ENCODE peak calls at places on chromosomes 12 and 14, in five cellular contexts. One of them, this sample, is unnamed.

GRCh38 chr14:49250517-49250916 is 335.7 kb downstream of the RPS29 start:
- DNase-seq in stimulated activated CD4-positive, alpha-beta T cell treated with anti-CD3 and anti-CD28 coated beads, Interleukin-1b, Interleukin-23, amount 100 ng/mL, for 1 hour: no peak
- DNase-seq in A172: no peak
- DNase-seq in activated CD8-positive, alpha-beta memory T cell treated with anti-CD3 and anti-CD28 coated beads for 48 hours: no peak
- DNase-seq in iris pigment epithelial cell: no peak
- DNase-seq in this sample: no peak

GRCh38 chr12:118498171-118498570 is 121.8 kb downstream of the SUDS3 start:
- DNase-seq in stimulated activated CD4-positive, alpha-beta T cell treated with anti-CD3 and anti-CD28 coated beads, Interleukin-1b, Interleukin-23, amount 100 ng/mL, for 1 hour: no peak
- DNase-seq in A172: no peak
- DNase-seq in activated CD8-positive, alpha-beta memory T cell treated with anti-CD3 and anti-CD28 coated beads for 48 hours: no peak
- DNase-seq in iris pigment epithelial cell: peak; percentile 41
- DNase-seq in this sample: no peak

GRCh38 chr14:50559990-50560928 is at the start of gene ATL1:
- DNase-seq in stimulated activated CD4-positive, alpha-beta T cell treated with anti-CD3 and anti-CD28 coated beads, Interleukin-1b, Interleukin-23, amount 100 ng/mL, for 1 hour: no peak
- DNase-seq in A172: peak; percentile 51
- DNase-seq in activated CD8-positive, alpha-beta memory T cell treated with anti-CD3 and anti-CD28 coated beads for 48 hours: peak; percentile 20
- DNase-seq in iris pigment epithelial cell: peak; percentile 79
- DNase-seq in this sample: peak; percentile 52

GRCh38 chr12:47943492-47944359 is 19.7 kb upstream of the TMEM106C start:
- DNase-seq in stimulated activated CD4-positive, alpha-beta T cell treated with anti-CD3 and anti-CD28 coated beads, Interleukin-1b, Interleukin-23, amount 100 ng/mL, for 1 hour: no peak
- DNase-seq in A172: no peak
- DNase-seq in activated CD8-positive, alpha-beta memory T cell treated with anti-CD3 and anti-CD28 coated beads for 48 hours: no peak
- DNase-seq in iris pigment epithelial cell: no peak
- DNase-seq in this sample: no peak

GRCh38 chr14:32201816-32202467 is at the start of gene RNU6-7:
- DNase-seq in stimulated activated CD4-positive, alpha-beta T cell treated with anti-CD3 and anti-CD28 coated beads, Interleukin-1b, Interleukin-23, amount 100 ng/mL, for 1 hour: no peak
- DNase-seq in A172: no peak
- DNase-seq in activated CD8-positive, alpha-beta memory T cell treated with anti-CD3 and anti-CD28 coated beads for 48 hours: no peak
- DNase-seq in iris pigment epithelial cell: no peak
- DNase-seq in this sample: no peak

GRCh38 chr12:92930421-92930820 is 1.3 kb upstream of the EEA1 start:
- DNase-seq in stimulated activated CD4-positive, alpha-beta T cell treated with anti-CD3 and anti-CD28 coated beads, Interleukin-1b, Interleukin-23, amount 100 ng/mL, for 1 hour: no peak
- DNase-seq in A172: no peak
- DNase-seq in activated CD8-positive, alpha-beta memory T cell treated with anti-CD3 and anti-CD28 coated beads for 48 hours: no peak
- DNase-seq in iris pigment epithelial cell: peak; percentile 8
- DNase-seq in this sample: no peak

GRCh38 chr14:33799705-33800269 is 151.1 kb downstream of the EGLN3 start:
- DNase-seq in stimulated activated CD4-positive, alpha-beta T cell treated with anti-CD3 and anti-CD28 coated beads, Interleukin-1b, Interleukin-23, amount 100 ng/mL, for 1 hour: no peak
- DNase-seq in A172: no peak
- DNase-seq in activated CD8-positive, alpha-beta memory T cell treated with anti-CD3 and anti-CD28 coated beads for 48 hours: no peak
- DNase-seq in iris pigment epithelial cell: peak; percentile 13
- DNase-seq in this sample: no peak

GRCh38 chr12:52372216-52373154 is 5.2 kb upstream of the KRT85 start:
- DNase-seq in stimulated activated CD4-positive, alpha-beta T cell treated with anti-CD3 and anti-CD28 coated beads, Interleukin-1b, Interleukin-23, amount 100 ng/mL, for 1 hour: peak; percentile 8
- DNase-seq in A172: peak; percentile 78
- DNase-seq in activated CD8-positive, alpha-beta memory T cell treated with anti-CD3 and anti-CD28 coated beads for 48 hours: no peak
- DNase-seq in iris pigment epithelial cell: peak; percentile 86
- DNase-seq in this sample: peak; percentile 84

GRCh38 chr12:15987696-15988095 is 76.6 kb downstream of the DERA start:
- DNase-seq in stimulated activated CD4-positive, alpha-beta T cell treated with anti-CD3 and anti-CD28 coated beads, Interleukin-1b, Interleukin-23, amount 100 ng/mL, for 1 hour: no peak
- DNase-seq in A172: no peak
- DNase-seq in activated CD8-positive, alpha-beta memory T cell treated with anti-CD3 and anti-CD28 coated beads for 48 hours: no peak
- DNase-seq in iris pigment epithelial cell: no peak
- DNase-seq in this sample: no peak

GRCh38 chr14:74988993-74989392 is 13.7 kb upstream of the EIF2B2 start:
- DNase-seq in stimulated activated CD4-positive, alpha-beta T cell treated with anti-CD3 and anti-CD28 coated beads, Interleukin-1b, Interleukin-23, amount 100 ng/mL, for 1 hour: no peak
- DNase-seq in A172: no peak
- DNase-seq in activated CD8-positive, alpha-beta memory T cell treated with anti-CD3 and anti-CD28 coated beads for 48 hours: no peak
- DNase-seq in iris pigment epithelial cell: no peak
- DNase-seq in this sample: no peak

GRCh38 chr14:51386983-51387730 is 147.1 kb downstream of the TMX1 start:
- DNase-seq in stimulated activated CD4-positive, alpha-beta T cell treated with anti-CD3 and anti-CD28 coated beads, Interleukin-1b, Interleukin-23, amount 100 ng/mL, for 1 hour: no peak
- DNase-seq in A172: no peak
- DNase-seq in activated CD8-positive, alpha-beta memory T cell treated with anti-CD3 and anti-CD28 coated beads for 48 hours: no peak
- DNase-seq in iris pigment epithelial cell: no peak
- DNase-seq in this sample: no peak

GRCh38 chr14:46352876-46353275 is 298.7 kb downstream of the RPL10L start:
- DNase-seq in stimulated activated CD4-positive, alpha-beta T cell treated with anti-CD3 and anti-CD28 coated beads, Interleukin-1b, Interleukin-23, amount 100 ng/mL, for 1 hour: no peak
- DNase-seq in A172: no peak
- DNase-seq in activated CD8-positive, alpha-beta memory T cell treated with anti-CD3 and anti-CD28 coated beads for 48 hours: no peak
- DNase-seq in iris pigment epithelial cell: no peak
- DNase-seq in this sample: no peak

GRCh38 chr12:57590892-57591566 is at the start of gene PIP4K2C:
- DNase-seq in stimulated activated CD4-positive, alpha-beta T cell treated with anti-CD3 and anti-CD28 coated beads, Interleukin-1b, Interleukin-23, amount 100 ng/mL, for 1 hour: peak; percentile 44
- DNase-seq in A172: peak; percentile 62
- DNase-seq in activated CD8-positive, alpha-beta memory T cell treated with anti-CD3 and anti-CD28 coated beads for 48 hours: peak; percentile 60
- DNase-seq in iris pigment epithelial cell: peak; percentile 36
- DNase-seq in this sample: peak; percentile 87

GRCh38 chr14:77088645-77089044 is 9.4 kb upstream of the CIPC start:
- DNase-seq in stimulated activated CD4-positive, alpha-beta T cell treated with anti-CD3 and anti-CD28 coated beads, Interleukin-1b, Interleukin-23, amount 100 ng/mL, for 1 hour: no peak
- DNase-seq in A172: no peak
- DNase-seq in activated CD8-positive, alpha-beta memory T cell treated with anti-CD3 and anti-CD28 coated beads for 48 hours: no peak
- DNase-seq in iris pigment epithelial cell: no peak
- DNase-seq in this sample: no peak

GRCh38 chr12:27635349-27635972 is 60.8 kb upstream of the REP15 start:
- DNase-seq in stimulated activated CD4-positive, alpha-beta T cell treated with anti-CD3 and anti-CD28 coated beads, Interleukin-1b, Interleukin-23, amount 100 ng/mL, for 1 hour: no peak
- DNase-seq in A172: peak; percentile 61
- DNase-seq in activated CD8-positive, alpha-beta memory T cell treated with anti-CD3 and anti-CD28 coated beads for 48 hours: no peak
- DNase-seq in iris pigment epithelial cell: peak; percentile 67
- DNase-seq in this sample: peak; percentile 8

GRCh38 chr14:33629721-33630287 is 321.1 kb downstream of the EGLN3 start:
- DNase-seq in stimulated activated CD4-positive, alpha-beta T cell treated with anti-CD3 and anti-CD28 coated beads, Interleukin-1b, Interleukin-23, amount 100 ng/mL, for 1 hour: no peak
- DNase-seq in A172: no peak
- DNase-seq in activated CD8-positive, alpha-beta memory T cell treated with anti-CD3 and anti-CD28 coated beads for 48 hours: no peak
- DNase-seq in iris pigment epithelial cell: no peak
- DNase-seq in this sample: no peak

GRCh38 chr12:1698638-1699214 is 7.9 kb downstream of the ADIPOR2 start:
- DNase-seq in stimulated activated CD4-positive, alpha-beta T cell treated with anti-CD3 and anti-CD28 coated beads, Interleukin-1b, Interleukin-23, amount 100 ng/mL, for 1 hour: no peak
- DNase-seq in A172: no peak
- DNase-seq in activated CD8-positive, alpha-beta memory T cell treated with anti-CD3 and anti-CD28 coated beads for 48 hours: no peak
- DNase-seq in iris pigment epithelial cell: no peak
- DNase-seq in this sample: no peak

GRCh38 chr12:124866195-124866882 is 2.7 kb upstream of the SCARB1 start:
- DNase-seq in stimulated activated CD4-positive, alpha-beta T cell treated with anti-CD3 and anti-CD28 coated beads, Interleukin-1b, Interleukin-23, amount 100 ng/mL, for 1 hour: no peak
- DNase-seq in A172: no peak
- DNase-seq in activated CD8-positive, alpha-beta memory T cell treated with anti-CD3 and anti-CD28 coated beads for 48 hours: no peak
- DNase-seq in iris pigment epithelial cell: no peak
- DNase-seq in this sample: no peak

GRCh38 chr14:95998656-95999055 is 40.5 kb upstream of the C14orf132 start:
- DNase-seq in stimulated activated CD4-positive, alpha-beta T cell treated with anti-CD3 and anti-CD28 coated beads, Interleukin-1b, Interleukin-23, amount 100 ng/mL, for 1 hour: no peak
- DNase-seq in A172: peak; percentile 15
- DNase-seq in activated CD8-positive, alpha-beta memory T cell treated with anti-CD3 and anti-CD28 coated beads for 48 hours: no peak
- DNase-seq in iris pigment epithelial cell: peak; percentile 45
- DNase-seq in this sample: peak; percentile 5

GRCh38 chr12:68781728-68782127 is 26.2 kb upstream of the MDM2 start:
- DNase-seq in stimulated activated CD4-positive, alpha-beta T cell treated with anti-CD3 and anti-CD28 coated beads, Interleukin-1b, Interleukin-23, amount 100 ng/mL, for 1 hour: no peak
- DNase-seq in A172: no peak
- DNase-seq in activated CD8-positive, alpha-beta memory T cell treated with anti-CD3 and anti-CD28 coated beads for 48 hours: no peak
- DNase-seq in iris pigment epithelial cell: no peak
- DNase-seq in this sample: no peak

GRCh38 chr14:68367444-68368014 is 425.3 kb downstream of the ZFP36L1 start:
- DNase-seq in stimulated activated CD4-positive, alpha-beta T cell treated with anti-CD3 and anti-CD28 coated beads, Interleukin-1b, Interleukin-23, amount 100 ng/mL, for 1 hour: no peak
- DNase-seq in A172: no peak
- DNase-seq in activated CD8-positive, alpha-beta memory T cell treated with anti-CD3 and anti-CD28 coated beads for 48 hours: no peak
- DNase-seq in iris pigment epithelial cell: peak; percentile 21
- DNase-seq in this sample: no peak

GRCh38 chr12:77213316-77213715 is 147.9 kb upstream of the E2F7 start:
- DNase-seq in stimulated activated CD4-positive, alpha-beta T cell treated with anti-CD3 and anti-CD28 coated beads, Interleukin-1b, Interleukin-23, amount 100 ng/mL, for 1 hour: no peak
- DNase-seq in A172: no peak
- DNase-seq in activated CD8-positive, alpha-beta memory T cell treated with anti-CD3 and anti-CD28 coated beads for 48 hours: no peak
- DNase-seq in iris pigment epithelial cell: no peak
- DNase-seq in this sample: no peak

GRCh38 chr12:40569626-40570179 is 122.5 kb upstream of the CNTN1 start:
- DNase-seq in stimulated activated CD4-positive, alpha-beta T cell treated with anti-CD3 and anti-CD28 coated beads, Interleukin-1b, Interleukin-23, amount 100 ng/mL, for 1 hour: no peak
- DNase-seq in A172: peak; percentile 3
- DNase-seq in activated CD8-positive, alpha-beta memory T cell treated with anti-CD3 and anti-CD28 coated beads for 48 hours: no peak
- DNase-seq in iris pigment epithelial cell: peak; percentile 32
- DNase-seq in this sample: no peak

GRCh38 chr14:53278602-53279506 is 125.7 kb upstream of the DDHD1 start:
- DNase-seq in stimulated activated CD4-positive, alpha-beta T cell treated with anti-CD3 and anti-CD28 coated beads, Interleukin-1b, Interleukin-23, amount 100 ng/mL, for 1 hour: no peak
- DNase-seq in A172: no peak
- DNase-seq in activated CD8-positive, alpha-beta memory T cell treated with anti-CD3 and anti-CD28 coated beads for 48 hours: no peak
- DNase-seq in iris pigment epithelial cell: peak; percentile 92
- DNase-seq in this sample: no peak

GRCh38 chr14:66001356-66001755 is 484.8 kb upstream of the CCDC196 start:
- DNase-seq in stimulated activated CD4-positive, alpha-beta T cell treated with anti-CD3 and anti-CD28 coated beads, Interleukin-1b, Interleukin-23, amount 100 ng/mL, for 1 hour: no peak
- DNase-seq in A172: no peak
- DNase-seq in activated CD8-positive, alpha-beta memory T cell treated with anti-CD3 and anti-CD28 coated beads for 48 hours: no peak
- DNase-seq in iris pigment epithelial cell: no peak
- DNase-seq in this sample: no peak

GRCh38 chr12:91732086-91732485 is 413.6 kb downstream of the BTG1 start:
- DNase-seq in stimulated activated CD4-positive, alpha-beta T cell treated with anti-CD3 and anti-CD28 coated beads, Interleukin-1b, Interleukin-23, amount 100 ng/mL, for 1 hour: no peak
- DNase-seq in A172: no peak
- DNase-seq in activated CD8-positive, alpha-beta memory T cell treated with anti-CD3 and anti-CD28 coated beads for 48 hours: no peak
- DNase-seq in iris pigment epithelial cell: peak; percentile 54
- DNase-seq in this sample: no peak

GRCh38 chr12:110079477-110080400 is 31.4 kb upstream of the C12orf76 start:
- DNase-seq in stimulated activated CD4-positive, alpha-beta T cell treated with anti-CD3 and anti-CD28 coated beads, Interleukin-1b, Interleukin-23, amount 100 ng/mL, for 1 hour: peak; percentile 32
- DNase-seq in A172: no peak
- DNase-seq in activated CD8-positive, alpha-beta memory T cell treated with anti-CD3 and anti-CD28 coated beads for 48 hours: peak; percentile 19
- DNase-seq in iris pigment epithelial cell: peak; percentile 62
- DNase-seq in this sample: peak; percentile 60

GRCh38 chr14:101821528-101821927 is 60.0 kb downstream of the PPP2R5C start:
- DNase-seq in stimulated activated CD4-positive, alpha-beta T cell treated with anti-CD3 and anti-CD28 coated beads, Interleukin-1b, Interleukin-23, amount 100 ng/mL, for 1 hour: no peak
- DNase-seq in A172: no peak
- DNase-seq in activated CD8-positive, alpha-beta memory T cell treated with anti-CD3 and anti-CD28 coated beads for 48 hours: no peak
- DNase-seq in iris pigment epithelial cell: no peak
- DNase-seq in this sample: no peak

GRCh38 chr12:118055144-118055557 is 5.8 kb downstream of the WSB2 start:
- DNase-seq in stimulated activated CD4-positive, alpha-beta T cell treated with anti-CD3 and anti-CD28 coated beads, Interleukin-1b, Interleukin-23, amount 100 ng/mL, for 1 hour: peak; percentile 24
- DNase-seq in A172: peak; percentile 51
- DNase-seq in activated CD8-positive, alpha-beta memory T cell treated with anti-CD3 and anti-CD28 coated beads for 48 hours: peak; percentile 38
- DNase-seq in iris pigment epithelial cell: peak; percentile 36
- DNase-seq in this sample: no peak

GRCh38 chr14:75205586-75205985 is 29.2 kb upstream of the TMED10 start:
- DNase-seq in stimulated activated CD4-positive, alpha-beta T cell treated with anti-CD3 and anti-CD28 coated beads, Interleukin-1b, Interleukin-23, amount 100 ng/mL, for 1 hour: no peak
- DNase-seq in A172: no peak
- DNase-seq in activated CD8-positive, alpha-beta memory T cell treated with anti-CD3 and anti-CD28 coated beads for 48 hours: no peak
- DNase-seq in iris pigment epithelial cell: peak; percentile 73
- DNase-seq in this sample: no peak

GRCh38 chr12:67320614-67321305 is 51.6 kb downstream of the CAND1 start:
- DNase-seq in stimulated activated CD4-positive, alpha-beta T cell treated with anti-CD3 and anti-CD28 coated beads, Interleukin-1b, Interleukin-23, amount 100 ng/mL, for 1 hour: no peak
- DNase-seq in A172: no peak
- DNase-seq in activated CD8-positive, alpha-beta memory T cell treated with anti-CD3 and anti-CD28 coated beads for 48 hours: no peak
- DNase-seq in iris pigment epithelial cell: peak; percentile 15
- DNase-seq in this sample: no peak

GRCh38 chr12:107360472-107360871 is 267.1 kb upstream of the CRY1 start:
- DNase-seq in stimulated activated CD4-positive, alpha-beta T cell treated with anti-CD3 and anti-CD28 coated beads, Interleukin-1b, Interleukin-23, amount 100 ng/mL, for 1 hour: no peak
- DNase-seq in A172: no peak
- DNase-seq in activated CD8-positive, alpha-beta memory T cell treated with anti-CD3 and anti-CD28 coated beads for 48 hours: no peak
- DNase-seq in iris pigment epithelial cell: no peak
- DNase-seq in this sample: no peak

GRCh38 chr14:76958975-76959710 is 69.4 kb downstream of the IRF2BPL start:
- DNase-seq in stimulated activated CD4-positive, alpha-beta T cell treated with anti-CD3 and anti-CD28 coated beads, Interleukin-1b, Interleukin-23, amount 100 ng/mL, for 1 hour: no peak
- DNase-seq in A172: peak; percentile 85
- DNase-seq in activated CD8-positive, alpha-beta memory T cell treated with anti-CD3 and anti-CD28 coated beads for 48 hours: no peak
- DNase-seq in iris pigment epithelial cell: peak; percentile 81
- DNase-seq in this sample: no peak

GRCh38 chr14:50040905-50041465 is 75.4 kb downstream of the VCPKMT start:
- DNase-seq in stimulated activated CD4-positive, alpha-beta T cell treated with anti-CD3 and anti-CD28 coated beads, Interleukin-1b, Interleukin-23, amount 100 ng/mL, for 1 hour: no peak
- DNase-seq in A172: no peak
- DNase-seq in activated CD8-positive, alpha-beta memory T cell treated with anti-CD3 and anti-CD28 coated beads for 48 hours: no peak
- DNase-seq in iris pigment epithelial cell: no peak
- DNase-seq in this sample: no peak